ENCODE peak calls at places on chromosomes 12 and 14, in four cellular contexts. F is A549, D is K562, B is IMR-90. H is an unnamed sample.

GRCh38 chr14:48826058-48826457 is 760.1 kb downstream of the RPS29 start:
- DNase-seq in D (no peak), F (no peak), B (peak; percentile 64), H (no peak)

GRCh38 chr12:131872154-131873046 is 22.0 kb upstream of the ULK1 start:
- DNase-seq in F (peak; percentile 85), B (peak; percentile 84), D (no peak), H (no peak)

GRCh38 chr12:99658950-99659349 is 11.4 kb downstream of the GARIN6 start:
- DNase-seq in D (no peak), F (peak; percentile 30), B (no peak), H (no peak)

GRCh38 chr14:51147183-51147582 is 52.3 kb upstream of the TRIM9 start:
- DNase-seq in F (no peak), D (no peak), B (no peak), H (peak; percentile 6)

GRCh38 chr12:125071456-125071855 is 6.2 kb downstream of the AACS start:
- DNase-seq in F (no peak), B (no peak), D (no peak), H (no peak)

GRCh38 chr14:104099096-104100041 is 13.9 kb downstream of the ASPG start:
- DNase-seq in D (no peak), B (no peak), F (no peak), H (no peak)

GRCh38 chr14:92701826-92702225 is 46.6 kb downstream of the LGMN start:
- DNase-seq in F (no peak), B (no peak), D (no peak), H (no peak)

GRCh38 chr12:53467082-53467481 is 15.2 kb downstream of the PCBP2 start:
- DNase-seq in D (no peak), B (no peak), F (no peak), H (no peak)

GRCh38 chr12:121383601-121384019 is 16.3 kb upstream of the RNF34 start:
- DNase-seq in F (no peak), B (no peak), D (no peak), H (no peak)

GRCh38 chr12:121376754-121377697 is 22.9 kb upstream of the RNF34 start:
- DNase-seq in B (no peak), D (no peak), F (peak; percentile 39), H (peak; percentile 69)

GRCh38 chr12:121378736-121379135 is 21.2 kb upstream of the RNF34 start:
- DNase-seq in D (no peak), B (no peak), F (no peak), H (no peak)

GRCh38 chr12:121379945-121380344 is 20.0 kb upstream of the RNF34 start:
- DNase-seq in D (no peak), B (peak; percentile 52), F (no peak), H (no peak)
- TF ChIP-seq SMC3 in D (no peak), B (no peak), F (no peak), H (no peak)

GRCh38 chr12:13668880-13669279 is 312.5 kb downstream of the GRIN2B start:
- DNase-seq in D (no peak), F (no peak), B (no peak), H (no peak)

GRCh38 chr12:13666806-13667205 is 314.6 kb downstream of the GRIN2B start:
- DNase-seq in D (no peak), F (no peak), B (no peak), H (no peak)

DNA sequence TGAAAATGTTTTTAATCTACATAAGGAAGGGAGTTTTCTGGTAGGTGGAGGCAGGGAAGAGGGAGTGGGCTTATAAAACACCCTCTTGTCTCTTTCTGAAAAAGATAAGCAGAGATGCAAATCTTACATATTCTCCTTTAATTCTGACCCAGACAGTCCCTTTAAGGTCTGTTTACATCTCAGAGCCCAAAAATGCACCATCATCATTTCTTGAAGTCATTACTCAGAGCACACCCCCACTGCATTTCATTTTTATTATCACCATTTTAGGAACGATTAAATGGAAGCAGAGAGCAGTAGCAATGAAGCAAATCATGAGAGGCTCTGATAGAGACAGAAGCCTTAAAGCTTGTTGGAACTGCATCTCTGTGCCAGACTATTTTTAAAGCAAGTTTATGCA is 311.2 kb downstream of the GRIN2B start:
- DNase-seq in D (no peak), B (no peak), F (no peak), H (no peak)
- TF ChIP-seq SMC3 in D (no peak), B (no peak), F (no peak), H (no peak)

DNA sequence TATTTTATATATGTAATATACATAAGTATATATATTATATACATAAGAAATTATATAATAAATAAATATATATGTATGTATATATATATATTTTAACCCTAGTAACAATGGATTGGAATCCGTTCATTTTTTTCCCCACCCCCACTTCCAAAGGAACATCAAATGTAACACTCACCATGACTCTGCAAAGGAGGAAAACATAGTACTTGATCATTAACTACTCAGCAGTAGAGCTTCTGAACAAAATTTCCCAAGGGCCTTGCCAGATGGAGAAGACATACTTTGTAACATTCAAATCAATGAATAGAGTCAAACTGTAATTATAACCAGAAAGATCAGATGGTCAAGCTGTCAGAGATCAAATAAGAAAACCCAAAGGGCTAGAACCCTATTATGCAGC is 126.0 kb upstream of the CNTN1 start:
- DNase-seq in F (peak; percentile 76), D (no peak), B (no peak), H (no peak)
- TF ChIP-seq SMC3 in F (no peak), D (no peak), B (no peak), H (no peak)

DNA sequence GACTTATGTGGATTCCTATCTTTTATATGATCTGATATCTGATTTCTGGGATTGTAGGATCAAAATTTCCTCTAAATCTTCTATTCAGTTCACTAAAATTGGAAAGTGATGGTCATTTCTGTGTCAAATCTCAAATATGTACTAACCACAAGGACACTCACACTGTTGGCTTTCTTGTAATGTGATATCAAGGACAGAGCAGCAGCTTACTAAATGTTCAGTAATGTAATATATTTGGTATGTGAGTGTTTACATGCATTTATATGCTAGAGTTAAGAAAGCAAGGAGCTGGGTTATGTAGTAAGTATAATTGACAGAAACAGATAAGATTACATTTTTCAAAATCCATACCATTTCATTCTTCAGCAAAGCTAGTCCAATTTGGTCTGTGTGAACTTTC is 16.5 kb downstream of the PUS7L start:
- DNase-seq in B (peak; percentile 94), F (no peak), D (no peak), H (no peak)
- TF ChIP-seq SMC3 in B (no peak), F (no peak), D (no peak), H (no peak)

GRCh38 chr12:7058163-7058845 is 2.2 kb upstream of the C1S start:
- DNase-seq in B (no peak), F (no peak), D (no peak), H (peak; percentile 53)
- TF ChIP-seq SMC3 in B (no peak), F (no peak), D (no peak), H (no peak)

DNA sequence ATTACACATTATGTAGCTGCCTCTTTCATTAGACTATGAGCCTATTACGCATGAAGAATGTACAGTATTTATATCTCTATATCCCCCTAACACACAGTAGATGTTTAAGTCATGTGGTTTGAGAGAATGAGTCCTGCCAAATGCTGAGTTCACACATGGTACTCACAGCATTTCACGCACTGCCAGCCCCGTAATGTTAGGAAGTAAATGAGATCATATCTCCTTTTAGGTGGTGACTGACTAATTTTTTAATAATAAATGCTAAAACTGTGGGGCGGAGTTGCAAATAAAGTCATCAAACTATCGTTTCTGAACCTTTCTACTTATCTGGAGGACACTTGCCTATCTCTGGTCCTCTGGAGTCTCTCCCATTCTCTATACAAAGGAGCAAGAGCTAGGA is 343.8 kb downstream of the ADAMTS20 start:
- DNase-seq in F (no peak), B (no peak), D (no peak), H (no peak)
- TF ChIP-seq SMC3 in F (no peak), B (no peak), D (no peak), H (no peak)

GRCh38 chr12:49702009-49702408 is 5.2 kb downstream of the FMNL3 start:
- DNase-seq in D (no peak), B (no peak), F (no peak), H (no peak)
- TF ChIP-seq SMC3 in D (no peak), B (no peak), F (no peak), H (no peak)

GRCh38 chr12:104138747-104139186 is 757 bp upstream of the NFYB start:
- DNase-seq in B (no peak), D (no peak), F (peak; percentile 21), H (no peak)

GRCh38 chr12:104137902-104138746 is at the start of gene NFYB:
- DNase-seq in F (peak; percentile 98), B (peak; percentile 98), D (peak; percentile 94), H (peak; percentile 95)

GRCh38 chr12:104137175-104137901 is 672 bp downstream of the NFYB start:
- DNase-seq in D (peak; percentile 71), F (peak; percentile 48), B (peak; percentile 62), H (peak; percentile 47)

GRCh38 chr12:104134882-104135281 is 3.1 kb downstream of the NFYB start:
- DNase-seq in F (no peak), B (no peak), D (no peak), H (no peak)

GRCh38 chr12:104136577-104136976 is 1.4 kb downstream of the NFYB start:
- DNase-seq in D (no peak), F (no peak), B (peak; percentile 67), H (no peak)
- TF ChIP-seq SMC3 in D (no peak), F (no peak), B (no peak), H (no peak)

GRCh38 chr12:67649165-67650126 is 901 bp downstream of the DYRK2 start:
- DNase-seq in B (no peak), F (no peak), D (peak; percentile 66), H (no peak)
- TF ChIP-seq SMC3 in B (no peak), F (no peak), D (no peak), H (no peak)

DNA sequence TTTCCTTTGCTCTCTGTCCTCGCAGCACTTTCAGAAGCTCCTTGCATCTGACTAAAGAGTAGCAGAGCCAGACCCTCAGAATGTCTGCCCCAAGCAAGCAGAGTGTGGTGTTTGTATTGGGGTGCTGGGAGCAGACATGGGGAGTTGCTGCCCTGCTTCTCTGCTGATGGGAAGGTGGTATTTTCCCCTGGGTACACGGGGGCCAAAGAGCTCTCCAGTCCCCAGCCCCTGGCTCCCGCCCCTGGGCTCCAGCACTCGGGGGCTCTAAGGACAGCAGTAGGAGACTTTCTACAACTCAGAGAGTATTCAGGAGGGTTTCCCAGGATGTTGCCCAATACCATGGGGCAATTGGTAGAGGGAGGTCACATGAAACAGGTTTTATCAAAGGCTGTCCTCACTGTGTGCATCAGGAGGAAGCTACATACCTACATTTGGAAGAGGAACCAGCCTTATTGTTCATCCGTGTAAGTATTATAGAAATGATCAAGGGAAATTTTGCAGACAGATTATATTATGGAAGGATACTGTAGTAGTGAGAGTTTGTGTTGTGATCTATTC is 50.3 kb downstream of the DAD1 start:
- DNase-seq in D (no peak), B (no peak), F (no peak), H (no peak)
- TF ChIP-seq SMC3 in D (no peak), B (no peak), F (no peak), H (no peak)